ENCODE peak calls at places on chromosomes 4 and X, in seven cellular contexts. One of them, this sample, is unnamed.

GRCh38 chr4:7074423-7074822 is 6.6 kb upstream of the GRPEL1 start:
- DNase-seq in BJ: no peak
- DNase-seq in AG04449: no peak
- DNase-seq in skeletal muscle cell: peak; percentile 48
- DNase-seq in neural progenitor cell: no peak
- DNase-seq in stimulated activated CD4-positive, alpha-beta T cell treated with anti-CD3 and anti-CD28 coated beads, Interleukin-4, amount 100 ng/mL, for 48 hours: no peak
- DNase-seq in substantia nigra: no peak
- DNase-seq in this sample: no peak

GRCh38 chrX:1385251-1385794 is 6.6 kb downstream of the SLC25A6 start:
- DNase-seq in substantia nigra: no peak
- DNase-seq in AG04449: no peak
- DNase-seq in BJ: no peak
- DNase-seq in skeletal muscle cell: no peak
- DNase-seq in neural progenitor cell: no peak
- DNase-seq in stimulated activated CD4-positive, alpha-beta T cell treated with anti-CD3 and anti-CD28 coated beads, Interleukin-4, amount 100 ng/mL, for 48 hours: no peak
- DNase-seq in this sample: no peak

GRCh38 chr4:8323947-8324555 is 54.5 kb downstream of the HTRA3 start:
- DNase-seq in neural progenitor cell: no peak
- DNase-seq in substantia nigra: no peak
- DNase-seq in BJ: no peak
- DNase-seq in AG04449: no peak
- DNase-seq in skeletal muscle cell: no peak
- DNase-seq in stimulated activated CD4-positive, alpha-beta T cell treated with anti-CD3 and anti-CD28 coated beads, Interleukin-4, amount 100 ng/mL, for 48 hours: no peak
- DNase-seq in this sample: no peak

GRCh38 chrX:71603618-71604017 is 14.7 kb downstream of the CXCR3 start:
- DNase-seq in neural progenitor cell: no peak
- DNase-seq in BJ: no peak
- DNase-seq in skeletal muscle cell: peak; percentile 10
- DNase-seq in substantia nigra: no peak
- DNase-seq in AG04449: no peak
- DNase-seq in stimulated activated CD4-positive, alpha-beta T cell treated with anti-CD3 and anti-CD28 coated beads, Interleukin-4, amount 100 ng/mL, for 48 hours: no peak
- DNase-seq in this sample: no peak

GRCh38 chrX:153735274-153735673 is 10.6 kb downstream of the ABCD1 start:
- DNase-seq in neural progenitor cell: no peak
- DNase-seq in stimulated activated CD4-positive, alpha-beta T cell treated with anti-CD3 and anti-CD28 coated beads, Interleukin-4, amount 100 ng/mL, for 48 hours: no peak
- DNase-seq in BJ: no peak
- DNase-seq in AG04449: no peak
- DNase-seq in skeletal muscle cell: no peak
- DNase-seq in substantia nigra: no peak
- DNase-seq in this sample: peak; percentile 31

GRCh38 chrX:46574337-46574940 is 874 bp downstream of the CHST7 start:
- DNase-seq in skeletal muscle cell: no peak
- DNase-seq in neural progenitor cell: peak; percentile 24
- DNase-seq in AG04449: no peak
- DNase-seq in stimulated activated CD4-positive, alpha-beta T cell treated with anti-CD3 and anti-CD28 coated beads, Interleukin-4, amount 100 ng/mL, for 48 hours: no peak
- DNase-seq in BJ: no peak
- DNase-seq in substantia nigra: no peak
- DNase-seq in this sample: no peak

GRCh38 chrX:9786839-9787635 is 808 bp downstream of the SHROOM2 start:
- DNase-seq in BJ: no peak
- DNase-seq in skeletal muscle cell: no peak
- DNase-seq in neural progenitor cell: peak; percentile 58
- DNase-seq in stimulated activated CD4-positive, alpha-beta T cell treated with anti-CD3 and anti-CD28 coated beads, Interleukin-4, amount 100 ng/mL, for 48 hours: no peak
- DNase-seq in substantia nigra: no peak
- DNase-seq in AG04449: no peak
- DNase-seq in this sample: no peak

GRCh38 chr4:127781303-127782024 is 658 bp upstream of the HSPA4L start:
- DNase-seq in skeletal muscle cell: no peak
- DNase-seq in neural progenitor cell: no peak
- DNase-seq in stimulated activated CD4-positive, alpha-beta T cell treated with anti-CD3 and anti-CD28 coated beads, Interleukin-4, amount 100 ng/mL, for 48 hours: no peak
- DNase-seq in BJ: no peak
- DNase-seq in AG04449: no peak
- DNase-seq in substantia nigra: peak; percentile 39
- DNase-seq in this sample: peak; percentile 11

GRCh38 chr4:165433529-165433928 is 54.7 kb downstream of the CPE start:
- DNase-seq in stimulated activated CD4-positive, alpha-beta T cell treated with anti-CD3 and anti-CD28 coated beads, Interleukin-4, amount 100 ng/mL, for 48 hours: no peak
- DNase-seq in neural progenitor cell: no peak
- DNase-seq in substantia nigra: no peak
- DNase-seq in skeletal muscle cell: no peak
- DNase-seq in BJ: no peak
- DNase-seq in AG04449: no peak
- DNase-seq in this sample: no peak

GRCh38 chrX:139058831-139059495 is 347.4 kb upstream of the FGF13 start:
- DNase-seq in neural progenitor cell: no peak
- DNase-seq in skeletal muscle cell: no peak
- DNase-seq in substantia nigra: no peak
- DNase-seq in AG04449: no peak
- DNase-seq in stimulated activated CD4-positive, alpha-beta T cell treated with anti-CD3 and anti-CD28 coated beads, Interleukin-4, amount 100 ng/mL, for 48 hours: no peak
- DNase-seq in BJ: no peak
- DNase-seq in this sample: no peak

GRCh38 chr4:176498857-176499256 is 179.1 kb downstream of the SPCS3 start:
- DNase-seq in stimulated activated CD4-positive, alpha-beta T cell treated with anti-CD3 and anti-CD28 coated beads, Interleukin-4, amount 100 ng/mL, for 48 hours: no peak
- DNase-seq in skeletal muscle cell: no peak
- DNase-seq in neural progenitor cell: no peak
- DNase-seq in AG04449: no peak
- DNase-seq in BJ: no peak
- DNase-seq in substantia nigra: no peak
- DNase-seq in this sample: no peak

GRCh38 chr4:1534076-1534872 is 128.0 kb upstream of the NKX1-1 start:
- DNase-seq in neural progenitor cell: no peak
- DNase-seq in substantia nigra: no peak
- DNase-seq in skeletal muscle cell: no peak
- DNase-seq in stimulated activated CD4-positive, alpha-beta T cell treated with anti-CD3 and anti-CD28 coated beads, Interleukin-4, amount 100 ng/mL, for 48 hours: no peak
- DNase-seq in BJ: no peak
- DNase-seq in AG04449: no peak
- DNase-seq in this sample: no peak

GRCh38 chr4:130073145-130073790 is 977.3 kb downstream of the C4orf33 start:
- DNase-seq in stimulated activated CD4-positive, alpha-beta T cell treated with anti-CD3 and anti-CD28 coated beads, Interleukin-4, amount 100 ng/mL, for 48 hours: no peak
- DNase-seq in AG04449: no peak
- DNase-seq in skeletal muscle cell: no peak
- DNase-seq in neural progenitor cell: no peak
- DNase-seq in substantia nigra: no peak
- DNase-seq in BJ: no peak
- DNase-seq in this sample: no peak

GRCh38 chr4:120228086-120228485 is 161.4 kb upstream of the MAD2L1 start:
- DNase-seq in neural progenitor cell: no peak
- DNase-seq in skeletal muscle cell: peak; percentile 50
- DNase-seq in stimulated activated CD4-positive, alpha-beta T cell treated with anti-CD3 and anti-CD28 coated beads, Interleukin-4, amount 100 ng/mL, for 48 hours: no peak
- DNase-seq in substantia nigra: no peak
- DNase-seq in AG04449: no peak
- DNase-seq in BJ: no peak
- DNase-seq in this sample: no peak

GRCh38 chrX:18098704-18099103 is 122.0 kb downstream of the BEND2 start:
- DNase-seq in neural progenitor cell: peak; percentile 38
- DNase-seq in BJ: no peak
- DNase-seq in stimulated activated CD4-positive, alpha-beta T cell treated with anti-CD3 and anti-CD28 coated beads, Interleukin-4, amount 100 ng/mL, for 48 hours: no peak
- DNase-seq in skeletal muscle cell: no peak
- DNase-seq in substantia nigra: peak; percentile 1
- DNase-seq in AG04449: no peak
- DNase-seq in this sample: no peak

GRCh38 chr4:43251760-43252317 is 359.3 kb downstream of the GRXCR1 start:
- DNase-seq in BJ: no peak
- DNase-seq in stimulated activated CD4-positive, alpha-beta T cell treated with anti-CD3 and anti-CD28 coated beads, Interleukin-4, amount 100 ng/mL, for 48 hours: no peak
- DNase-seq in neural progenitor cell: no peak
- DNase-seq in skeletal muscle cell: peak; percentile 53
- DNase-seq in substantia nigra: no peak
- DNase-seq in AG04449: no peak
- DNase-seq in this sample: no peak

GRCh38 chr4:6470502-6471302 is 1.7 kb downstream of the PPP2R2C start:
- DNase-seq in BJ: no peak
- DNase-seq in skeletal muscle cell: no peak
- DNase-seq in stimulated activated CD4-positive, alpha-beta T cell treated with anti-CD3 and anti-CD28 coated beads, Interleukin-4, amount 100 ng/mL, for 48 hours: no peak
- DNase-seq in AG04449: no peak
- DNase-seq in substantia nigra: peak; percentile 80
- DNase-seq in neural progenitor cell: peak; percentile 66
- DNase-seq in this sample: no peak

GRCh38 chr4:2941138-2942036 is 21.8 kb downstream of the NOP14 start:
- DNase-seq in skeletal muscle cell: no peak
- DNase-seq in substantia nigra: no peak
- DNase-seq in stimulated activated CD4-positive, alpha-beta T cell treated with anti-CD3 and anti-CD28 coated beads, Interleukin-4, amount 100 ng/mL, for 48 hours: no peak
- DNase-seq in BJ: no peak
- DNase-seq in AG04449: no peak
- DNase-seq in neural progenitor cell: no peak
- DNase-seq in this sample: no peak

GRCh38 chrX:148928803-148929202 is 428.4 kb downstream of the AFF2 start:
- DNase-seq in stimulated activated CD4-positive, alpha-beta T cell treated with anti-CD3 and anti-CD28 coated beads, Interleukin-4, amount 100 ng/mL, for 48 hours: no peak
- DNase-seq in substantia nigra: no peak
- DNase-seq in BJ: no peak
- DNase-seq in neural progenitor cell: no peak
- DNase-seq in skeletal muscle cell: no peak
- DNase-seq in AG04449: no peak
- DNase-seq in this sample: no peak

GRCh38 chr4:56637791-56638190 is 43.3 kb downstream of the HOPX start:
- DNase-seq in AG04449: no peak
- DNase-seq in BJ: no peak
- DNase-seq in substantia nigra: no peak
- DNase-seq in skeletal muscle cell: no peak
- DNase-seq in stimulated activated CD4-positive, alpha-beta T cell treated with anti-CD3 and anti-CD28 coated beads, Interleukin-4, amount 100 ng/mL, for 48 hours: no peak
- DNase-seq in neural progenitor cell: no peak
- DNase-seq in this sample: no peak

GRCh38 chrX:136310411-136310810 is 9.6 kb downstream of the ADGRG4 start:
- DNase-seq in substantia nigra: no peak
- DNase-seq in neural progenitor cell: no peak
- DNase-seq in stimulated activated CD4-positive, alpha-beta T cell treated with anti-CD3 and anti-CD28 coated beads, Interleukin-4, amount 100 ng/mL, for 48 hours: no peak
- DNase-seq in AG04449: no peak
- DNase-seq in skeletal muscle cell: no peak
- DNase-seq in BJ: no peak
- DNase-seq in this sample: no peak

GRCh38 chr4:1045595-1046201 is 34.3 kb downstream of the FGFRL1 start:
- DNase-seq in substantia nigra: no peak
- DNase-seq in BJ: no peak
- DNase-seq in skeletal muscle cell: no peak
- DNase-seq in neural progenitor cell: no peak
- DNase-seq in AG04449: no peak
- DNase-seq in stimulated activated CD4-positive, alpha-beta T cell treated with anti-CD3 and anti-CD28 coated beads, Interleukin-4, amount 100 ng/mL, for 48 hours: no peak
- DNase-seq in this sample: no peak

GRCh38 chr4:24810016-24810415 is 14.6 kb downstream of the SOD3 start:
- DNase-seq in skeletal muscle cell: peak; percentile 8
- DNase-seq in substantia nigra: no peak
- DNase-seq in AG04449: peak; percentile 23
- DNase-seq in BJ: no peak
- DNase-seq in stimulated activated CD4-positive, alpha-beta T cell treated with anti-CD3 and anti-CD28 coated beads, Interleukin-4, amount 100 ng/mL, for 48 hours: no peak
- DNase-seq in neural progenitor cell: no peak
- DNase-seq in this sample: no peak

GRCh38 chrX:119177278-119177677 is 49.7 kb upstream of the KIAA1210 start:
- DNase-seq in stimulated activated CD4-positive, alpha-beta T cell treated with anti-CD3 and anti-CD28 coated beads, Interleukin-4, amount 100 ng/mL, for 48 hours: no peak
- DNase-seq in BJ: no peak
- DNase-seq in AG04449: no peak
- DNase-seq in neural progenitor cell: no peak
- DNase-seq in substantia nigra: no peak
- DNase-seq in skeletal muscle cell: no peak
- DNase-seq in this sample: no peak

GRCh38 chr4:148961526-148961925 is 519.3 kb upstream of the NR3C2 start:
- DNase-seq in substantia nigra: no peak
- DNase-seq in AG04449: no peak
- DNase-seq in BJ: no peak
- DNase-seq in skeletal muscle cell: no peak
- DNase-seq in stimulated activated CD4-positive, alpha-beta T cell treated with anti-CD3 and anti-CD28 coated beads, Interleukin-4, amount 100 ng/mL, for 48 hours: no peak
- DNase-seq in neural progenitor cell: no peak
- DNase-seq in this sample: no peak

GRCh38 chr4:59818656-59819055 is 1381.5 kb upstream of the ADGRL3 start:
- DNase-seq in stimulated activated CD4-positive, alpha-beta T cell treated with anti-CD3 and anti-CD28 coated beads, Interleukin-4, amount 100 ng/mL, for 48 hours: no peak
- DNase-seq in substantia nigra: peak; percentile 17
- DNase-seq in BJ: no peak
- DNase-seq in AG04449: no peak
- DNase-seq in neural progenitor cell: no peak
- DNase-seq in skeletal muscle cell: no peak
- DNase-seq in this sample: no peak

GRCh38 chr4:791866-792630 is 33.9 kb downstream of the CPLX1 start:
- DNase-seq in AG04449: no peak
- DNase-seq in BJ: no peak
- DNase-seq in skeletal muscle cell: no peak
- DNase-seq in substantia nigra: no peak
- DNase-seq in neural progenitor cell: no peak
- DNase-seq in stimulated activated CD4-positive, alpha-beta T cell treated with anti-CD3 and anti-CD28 coated beads, Interleukin-4, amount 100 ng/mL, for 48 hours: peak; percentile 50
- DNase-seq in this sample: no peak

GRCh38 chr4:165464813-165465381 is 86.1 kb downstream of the CPE start:
- DNase-seq in BJ: no peak
- DNase-seq in stimulated activated CD4-positive, alpha-beta T cell treated with anti-CD3 and anti-CD28 coated beads, Interleukin-4, amount 100 ng/mL, for 48 hours: no peak
- DNase-seq in substantia nigra: no peak
- DNase-seq in skeletal muscle cell: no peak
- DNase-seq in neural progenitor cell: peak; percentile 37
- DNase-seq in AG04449: no peak
- DNase-seq in this sample: peak; percentile 33

GRCh38 chr4:38072578-38072977 is 112.4 kb downstream of the PTTG2 start:
- DNase-seq in BJ: no peak
- DNase-seq in AG04449: no peak
- DNase-seq in skeletal muscle cell: no peak
- DNase-seq in neural progenitor cell: no peak
- DNase-seq in stimulated activated CD4-positive, alpha-beta T cell treated with anti-CD3 and anti-CD28 coated beads, Interleukin-4, amount 100 ng/mL, for 48 hours: no peak
- DNase-seq in substantia nigra: no peak
- DNase-seq in this sample: no peak

GRCh38 chr4:4880492-4880891 is 21.0 kb downstream of the MSX1 start:
- DNase-seq in substantia nigra: no peak
- DNase-seq in AG04449: no peak
- DNase-seq in neural progenitor cell: no peak
- DNase-seq in skeletal muscle cell: no peak
- DNase-seq in stimulated activated CD4-positive, alpha-beta T cell treated with anti-CD3 and anti-CD28 coated beads, Interleukin-4, amount 100 ng/mL, for 48 hours: no peak
- DNase-seq in BJ: no peak
- DNase-seq in this sample: no peak

GRCh38 chrX:45667666-45668065 is 467.0 kb upstream of the DIPK2B start:
- DNase-seq in substantia nigra: no peak
- DNase-seq in neural progenitor cell: no peak
- DNase-seq in stimulated activated CD4-positive, alpha-beta T cell treated with anti-CD3 and anti-CD28 coated beads, Interleukin-4, amount 100 ng/mL, for 48 hours: no peak
- DNase-seq in skeletal muscle cell: no peak
- DNase-seq in AG04449: no peak
- DNase-seq in BJ: no peak
- DNase-seq in this sample: no peak

GRCh38 chr4:48490012-48490679 is at the start of gene ZAR1:
- DNase-seq in stimulated activated CD4-positive, alpha-beta T cell treated with anti-CD3 and anti-CD28 coated beads, Interleukin-4, amount 100 ng/mL, for 48 hours: no peak
- DNase-seq in neural progenitor cell: peak; percentile 60
- DNase-seq in skeletal muscle cell: no peak
- DNase-seq in AG04449: no peak
- DNase-seq in substantia nigra: no peak
- DNase-seq in BJ: no peak
- DNase-seq in this sample: no peak

GRCh38 chr4:3128058-3128457 is 53.6 kb downstream of the HTT start:
- DNase-seq in substantia nigra: no peak
- DNase-seq in skeletal muscle cell: no peak
- DNase-seq in AG04449: no peak
- DNase-seq in stimulated activated CD4-positive, alpha-beta T cell treated with anti-CD3 and anti-CD28 coated beads, Interleukin-4, amount 100 ng/mL, for 48 hours: no peak
- DNase-seq in neural progenitor cell: no peak
- DNase-seq in BJ: no peak
- DNase-seq in this sample: no peak

GRCh38 chr4:142100941-142101340 is 464.6 kb downstream of the IL15 start:
- DNase-seq in stimulated activated CD4-positive, alpha-beta T cell treated with anti-CD3 and anti-CD28 coated beads, Interleukin-4, amount 100 ng/mL, for 48 hours: no peak
- DNase-seq in neural progenitor cell: no peak
- DNase-seq in substantia nigra: no peak
- DNase-seq in BJ: no peak
- DNase-seq in AG04449: no peak
- DNase-seq in skeletal muscle cell: no peak
- DNase-seq in this sample: no peak

GRCh38 chr4:53066155-53066554 is 204.0 kb downstream of the RASL11B start:
- DNase-seq in skeletal muscle cell: no peak
- DNase-seq in stimulated activated CD4-positive, alpha-beta T cell treated with anti-CD3 and anti-CD28 coated beads, Interleukin-4, amount 100 ng/mL, for 48 hours: no peak
- DNase-seq in neural progenitor cell: no peak
- DNase-seq in substantia nigra: no peak
- DNase-seq in BJ: no peak
- DNase-seq in AG04449: no peak
- DNase-seq in this sample: no peak

GRCh38 chr4:946103-946450 is 13.8 kb downstream of the TMEM175 start:
- DNase-seq in AG04449: no peak
- DNase-seq in skeletal muscle cell: no peak
- DNase-seq in stimulated activated CD4-positive, alpha-beta T cell treated with anti-CD3 and anti-CD28 coated beads, Interleukin-4, amount 100 ng/mL, for 48 hours: no peak
- DNase-seq in substantia nigra: no peak
- DNase-seq in neural progenitor cell: no peak
- DNase-seq in BJ: no peak
- DNase-seq in this sample: no peak

GRCh38 chr4:71239365-71239764 is 99.5 kb upstream of the SLC4A4 start:
- DNase-seq in BJ: peak; percentile 15
- DNase-seq in stimulated activated CD4-positive, alpha-beta T cell treated with anti-CD3 and anti-CD28 coated beads, Interleukin-4, amount 100 ng/mL, for 48 hours: no peak
- DNase-seq in AG04449: no peak
- DNase-seq in substantia nigra: no peak
- DNase-seq in neural progenitor cell: no peak
- DNase-seq in skeletal muscle cell: no peak
- DNase-seq in this sample: no peak